ENCODE peak calls at places on chromosomes 3 and 15, in eight cellular contexts. E, Q, L, Y, H, A, S and I are unnamed samples.

GRCh38 chr3:113736548-113737089 is 9.4 kb downstream of the NAA50 start:
- DNase-seq in L (peak; percentile 79), E (no peak), Y (peak; percentile 65), Q (no peak), S (no peak), A (peak; percentile 5), H (peak; percentile 56), I (peak; percentile 85)

GRCh38 chr3:14319654-14320182 is 82.7 kb upstream of the SLC6A6 start:
- DNase-seq in E (no peak), Q (no peak), L (peak; percentile 98), A (peak; percentile 38), H (peak; percentile 78), S (no peak), Y (peak; percentile 84), I (peak; percentile 81)

GRCh38 chr3:71858493-71859127 is 73.7 kb upstream of the PROK2 start:
- DNase-seq in H (no peak), Y (no peak), Q (no peak), A (no peak), L (peak; percentile 22), S (no peak), E (no peak), I (no peak)

GRCh38 chr3:139434764-139435291 is 41.5 kb downstream of the RBP2 start:
- DNase-seq in E (no peak), H (peak; percentile 50), S (peak; percentile 94), Y (peak; percentile 83), A (no peak), L (peak; percentile 33), Q (no peak), I (peak; percentile 10)

GRCh38 chr15:97904196-97904572 is 56.3 kb upstream of the ARRDC4 start:
- DNase-seq in H (peak; percentile 77), L (peak; percentile 85), A (peak; percentile 75), Q (peak; percentile 65), E (peak; percentile 69), Y (peak; percentile 63), S (no peak), I (peak; percentile 62)

GRCh38 chr3:67198374-67198773 is 200.3 kb downstream of the KBTBD8 start:
- DNase-seq in H (no peak), E (no peak), Y (no peak), Q (no peak), L (peak; percentile 11), A (no peak), S (no peak), I (no peak)

GRCh38 chr15:67095834-67096366 is 30.5 kb downstream of the SMAD3 start:
- DNase-seq in A (no peak), Q (no peak), L (no peak), E (no peak), H (no peak), Y (no peak), S (no peak), I (no peak)

GRCh38 chr3:139312959-139313358 is 30.9 kb upstream of the MRPS22 start:
- DNase-seq in H (peak; percentile 60), Q (no peak), L (peak; percentile 72), S (no peak), A (no peak), E (no peak), Y (peak; percentile 78), I (peak; percentile 64)

GRCh38 chr3:149501524-149501923 is 27.0 kb downstream of the TM4SF4 start:
- DNase-seq in S (no peak), A (no peak), E (no peak), Y (peak; percentile 82), L (no peak), H (peak; percentile 81), Q (no peak), I (peak; percentile 42)

GRCh38 chr15:47718474-47719440 is 1.5 kb downstream of the SEMA6D start:
- DNase-seq in Y (no peak), E (no peak), Q (no peak), H (peak; percentile 30), S (no peak), L (no peak), A (no peak), I (peak; percentile 4)

GRCh38 chr3:181692850-181693154 is 18.9 kb upstream of the SOX2 start:
- DNase-seq in E (no peak), A (no peak), Q (no peak), Y (no peak), H (no peak), S (no peak), L (no peak), I (no peak)

GRCh38 chr3:114155370-114155821 is 23.5 kb downstream of the DRD3 start:
- DNase-seq in L (peak; percentile 63), Q (peak; percentile 16), E (no peak), A (peak; percentile 18), H (no peak), Y (peak; percentile 55), S (no peak), I (peak; percentile 54)

GRCh38 chr3:195892355-195893120 is 15.8 kb downstream of the TNK2 start:
- DNase-seq in Q (peak; percentile 58), E (no peak), S (no peak), A (no peak), L (no peak), H (peak; percentile 66), Y (peak; percentile 64), I (peak; percentile 56)

GRCh38 chr15:35907507-35907906 is 361.5 kb upstream of the DPH6 start:
- DNase-seq in Y (peak; percentile 2), H (no peak), E (no peak), Q (no peak), L (no peak), A (no peak), S (no peak), I (no peak)

GRCh38 chr3:138057384-138057783 is 47.4 kb downstream of the CLDN18 start:
- DNase-seq in E (no peak), A (no peak), Q (no peak), S (no peak), H (no peak), L (no peak), Y (no peak), I (no peak)

GRCh38 chr15:58066042-58066867 is 744 bp upstream of the ALDH1A2 start:
- DNase-seq in A (peak; percentile 69), Y (peak; percentile 38), S (no peak), H (peak; percentile 64), E (peak; percentile 58), Q (peak; percentile 67), L (peak; percentile 69), I (peak; percentile 60)

GRCh38 chr3:10580426-10580825 is 75.0 kb upstream of the ATP2B2 start:
- DNase-seq in A (no peak), L (no peak), E (no peak), Q (no peak), Y (no peak), H (no peak), S (no peak), I (no peak)

GRCh38 chr3:191065183-191065805 is 133.7 kb upstream of the OSTN start:
- DNase-seq in Y (peak; percentile 85), S (no peak), L (peak; percentile 1), E (no peak), H (peak; percentile 46), A (no peak), Q (no peak), I (peak; percentile 69)

GRCh38 chr15:62818691-62819090 is 223.9 kb upstream of the TPM1 start:
- DNase-seq in L (no peak), H (peak; percentile 10), Q (no peak), A (no peak), S (no peak), E (no peak), Y (peak; percentile 54), I (no peak)

GRCh38 chr15:101089579-101090459 is 162.0 kb downstream of the CHSY1 start:
- DNase-seq in S (no peak), Y (no peak), H (no peak), Q (no peak), A (no peak), E (no peak), L (no peak), I (no peak)

GRCh38 chr3:150135321-150135721 is 164.6 kb upstream of the PFN2 start:
- DNase-seq in E (no peak), Q (no peak), Y (peak; percentile 76), H (no peak), S (no peak), A (no peak), L (peak; percentile 59), I (no peak)

GRCh38 chr3:66253790-66254620 is 33.2 kb downstream of the SLC25A26 start:
- DNase-seq in L (peak; percentile 24), H (peak; percentile 37), Y (peak; percentile 61), E (no peak), A (no peak), S (no peak), Q (no peak), I (peak; percentile 38)

GRCh38 chr15:56242576-56243116 is 1.0 kb downstream of the RFX7 start:
- DNase-seq in S (no peak), A (no peak), Y (no peak), H (no peak), E (no peak), Q (no peak), L (no peak), I (no peak)

GRCh38 chr15:43376017-43376705 is 5.3 kb downstream of the TUBGCP4 start:
- DNase-seq in E (peak; percentile 12), A (peak; percentile 12), S (no peak), L (peak; percentile 46), Y (peak; percentile 44), H (peak; percentile 45), Q (no peak), I (peak; percentile 69)

GRCh38 chr3:195823998-195824397 is 12.3 kb upstream of the MUC4 start:
- DNase-seq in Y (peak; percentile 14), Q (no peak), A (no peak), L (no peak), E (no peak), S (no peak), H (peak; percentile 36), I (peak; percentile 69)

GRCh38 chr3:123843668-123844067 is 40.5 kb downstream of the MYLK start:
- DNase-seq in Q (no peak), A (no peak), L (peak; percentile 85), S (no peak), Y (peak; percentile 61), E (no peak), H (peak; percentile 83), I (no peak)

GRCh38 chr3:84922682-84923081 is 36.1 kb upstream of the CADM2 start:
- DNase-seq in Y (no peak), S (no peak), Q (no peak), E (no peak), L (no peak), A (no peak), H (no peak), I (no peak)

GRCh38 chr15:31977812-31978662 is 52.3 kb upstream of the CHRNA7 start:
- DNase-seq in A (peak; percentile 83), Q (peak; percentile 53), E (peak; percentile 69), H (peak; percentile 54), S (no peak), Y (peak; percentile 21), L (peak; percentile 72), I (peak; percentile 52)

GRCh38 chr15:99962006-99962561 is 228.8 kb upstream of the LYSMD4 start:
- DNase-seq in S (no peak), H (no peak), Q (no peak), Y (no peak), L (no peak), E (peak; percentile 2), A (no peak), I (no peak)

GRCh38 chr3:134904333-134904771 is 109.3 kb downstream of the EPHB1 start:
- DNase-seq in E (no peak), H (peak; percentile 48), L (no peak), S (no peak), A (no peak), Y (no peak), Q (no peak), I (no peak)

GRCh38 chr3:140176526-140176925 is 241.5 kb downstream of the CLSTN2 start:
- DNase-seq in H (peak; percentile 86), Y (peak; percentile 28), S (no peak), A (no peak), E (no peak), L (no peak), Q (no peak), I (no peak)

GRCh38 chr3:151460240-151460639 is 621 bp downstream of the IGSF10 start:
- DNase-seq in S (no peak), Q (no peak), Y (peak; percentile 24), H (peak; percentile 17), A (no peak), L (no peak), E (no peak), I (peak; percentile 27)

GRCh38 chr3:29696311-29696710 is 415.4 kb downstream of the RBMS3 start:
- DNase-seq in E (no peak), A (no peak), Y (peak; percentile 30), S (no peak), Q (no peak), H (no peak), L (no peak), I (no peak)

GRCh38 chr3:66115858-66116654 is 77.3 kb upstream of the MAGI1 start:
- DNase-seq in H (peak; percentile 95), L (peak; percentile 97), E (no peak), Q (peak; percentile 37), S (peak; percentile 71), A (no peak), Y (peak; percentile 98), I (peak; percentile 83)